ENCODE peak calls at places on chromosomes 4 and X, in five cellular contexts. One of them, this sample, is unnamed.

GRCh38 chr4:170015285-170015684 is 10.9 kb downstream of the MFAP3L start:
- DNase-seq in GM12891: no peak
- DNase-seq in esophagus squamous epithelium: no peak
- DNase-seq in lower leg skin: no peak
- DNase-seq in suprapubic skin: no peak
- DNase-seq in this sample: no peak

GRCh38 chr4:169102011-169102410 is 92.0 kb upstream of the CBR4 start:
- DNase-seq in GM12891: no peak
- DNase-seq in esophagus squamous epithelium: no peak
- DNase-seq in lower leg skin: no peak
- DNase-seq in suprapubic skin: no peak
- DNase-seq in this sample: no peak

GRCh38 chrX:1462110-1462509 is 9.4 kb upstream of the ASMTL start:
- DNase-seq in GM12891: no peak
- DNase-seq in esophagus squamous epithelium: no peak
- DNase-seq in lower leg skin: no peak
- DNase-seq in suprapubic skin: no peak
- DNase-seq in this sample: no peak

GRCh38 chrX:115602308-115602707 is 41.3 kb downstream of the PLS3 start:
- DNase-seq in GM12891: no peak
- DNase-seq in esophagus squamous epithelium: no peak
- DNase-seq in lower leg skin: no peak
- DNase-seq in suprapubic skin: no peak
- DNase-seq in this sample: no peak

GRCh38 chrX:43589735-43590515 is 66.2 kb upstream of the MAOA start:
- DNase-seq in GM12891: no peak
- DNase-seq in esophagus squamous epithelium: no peak
- DNase-seq in lower leg skin: no peak
- DNase-seq in suprapubic skin: no peak
- DNase-seq in this sample: no peak

GRCh38 chrX:7170903-7171302 is 22.9 kb upstream of the PUDP start:
- DNase-seq in GM12891: no peak
- DNase-seq in esophagus squamous epithelium: no peak
- DNase-seq in lower leg skin: no peak
- DNase-seq in suprapubic skin: no peak
- DNase-seq in this sample: no peak

GRCh38 chr4:41365726-41366125 is 109.0 kb downstream of the UCHL1 start:
- DNase-seq in GM12891: no peak
- DNase-seq in esophagus squamous epithelium: no peak
- DNase-seq in lower leg skin: no peak
- DNase-seq in suprapubic skin: no peak
- DNase-seq in this sample: no peak

GRCh38 chr4:148445903-148446261 is 3.7 kb upstream of the NR3C2 start:
- DNase-seq in GM12891: no peak
- DNase-seq in esophagus squamous epithelium: no peak
- DNase-seq in lower leg skin: no peak
- DNase-seq in suprapubic skin: no peak
- DNase-seq in this sample: no peak

GRCh38 chrX:153474718-153475117 is 4.3 kb upstream of the HAUS7 start:
- DNase-seq in GM12891: no peak
- DNase-seq in esophagus squamous epithelium: no peak
- DNase-seq in lower leg skin: no peak
- DNase-seq in suprapubic skin: no peak
- DNase-seq in this sample: no peak

GRCh38 chr4:147479817-147480216 is 1.1 kb upstream of the EDNRA start:
- DNase-seq in GM12891: no peak
- DNase-seq in esophagus squamous epithelium: no peak
- DNase-seq in lower leg skin: no peak
- DNase-seq in suprapubic skin: no peak
- DNase-seq in this sample: peak

GRCh38 chr4:88441696-88442095 is 15.2 kb upstream of the HERC5 start:
- DNase-seq in GM12891: no peak
- DNase-seq in esophagus squamous epithelium: no peak
- DNase-seq in lower leg skin: no peak
- DNase-seq in suprapubic skin: no peak
- DNase-seq in this sample: no peak

GRCh38 chr4:171629737-171630136 is 183.5 kb upstream of the GALNTL6 start:
- DNase-seq in GM12891: no peak
- DNase-seq in esophagus squamous epithelium: no peak
- DNase-seq in lower leg skin: no peak
- DNase-seq in suprapubic skin: no peak
- DNase-seq in this sample: no peak

GRCh38 chr4:98577956-98578355 is 80.5 kb downstream of the TSPAN5 start:
- DNase-seq in GM12891: no peak
- DNase-seq in esophagus squamous epithelium: no peak
- DNase-seq in lower leg skin: no peak
- DNase-seq in suprapubic skin: no peak
- DNase-seq in this sample: no peak

GRCh38 chr4:158802914-158803313 is 34.1 kb downstream of the FNIP2 start:
- DNase-seq in GM12891: no peak
- DNase-seq in esophagus squamous epithelium: no peak
- DNase-seq in lower leg skin: no peak
- DNase-seq in suprapubic skin: no peak
- DNase-seq in this sample: no peak

GRCh38 chr4:147640331-147640730 is 23.1 kb downstream of the TMEM184C start:
- DNase-seq in GM12891: no peak
- DNase-seq in esophagus squamous epithelium: no peak
- DNase-seq in lower leg skin: no peak
- DNase-seq in suprapubic skin: no peak
- DNase-seq in this sample: no peak

GRCh38 chr4:8030121-8030781 is 90.6 kb upstream of the AFAP1 start:
- DNase-seq in GM12891: no peak
- DNase-seq in esophagus squamous epithelium: no peak
- DNase-seq in lower leg skin: no peak
- DNase-seq in suprapubic skin: no peak
- DNase-seq in this sample: no peak

GRCh38 chr4:183504930-183505555 is at the start of gene ING2:
- DNase-seq in GM12891: peak
- DNase-seq in esophagus squamous epithelium: peak
- DNase-seq in lower leg skin: peak
- DNase-seq in suprapubic skin: peak
- DNase-seq in this sample: no peak
- TF ChIP-seq POLR2A in GM12891: no peak
- TF ChIP-seq POLR2A in esophagus squamous epithelium: no peak
- TF ChIP-seq POLR2A in lower leg skin: no peak
- TF ChIP-seq POLR2A in suprapubic skin: no peak
- TF ChIP-seq POLR2A in this sample: no peak

DNA sequence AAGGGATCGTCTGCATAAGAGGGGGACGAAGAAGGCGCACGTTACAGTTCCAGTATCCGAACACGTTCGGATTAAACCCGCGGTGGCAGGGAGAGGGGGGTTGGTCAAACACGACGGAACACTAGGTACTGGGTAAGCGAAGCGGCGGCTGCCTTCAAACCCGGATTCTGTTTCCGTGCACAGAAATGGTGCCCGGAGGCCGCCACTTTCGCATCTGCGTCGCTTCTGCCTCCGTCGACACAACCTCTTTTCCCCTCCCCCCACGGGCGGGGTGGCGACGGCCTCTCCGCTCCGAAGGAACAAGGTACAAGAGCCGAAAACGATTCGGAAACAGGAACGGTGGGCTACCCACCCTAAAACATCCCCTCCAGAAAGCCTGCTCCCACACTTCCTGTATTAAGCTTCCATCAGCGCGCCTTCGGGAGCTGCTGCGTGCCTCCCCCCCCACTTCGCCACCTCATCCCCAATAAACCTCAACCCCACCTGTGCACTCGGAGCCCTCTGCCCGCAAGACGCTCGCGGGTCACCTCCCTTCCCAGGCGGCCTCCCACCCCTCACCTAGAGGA is 667 bp downstream of the G3BP2 start:
- DNase-seq in GM12891: peak
- DNase-seq in esophagus squamous epithelium: peak
- DNase-seq in lower leg skin: peak
- DNase-seq in suprapubic skin: peak
- DNase-seq in this sample: peak
- TF ChIP-seq POLR2A in GM12891: no peak
- TF ChIP-seq POLR2A in esophagus squamous epithelium: no peak
- TF ChIP-seq POLR2A in lower leg skin: no peak
- TF ChIP-seq POLR2A in suprapubic skin: no peak
- TF ChIP-seq POLR2A in this sample: no peak

GRCh38 chr4:118354913-118355312 is 2.1 kb upstream of the PRSS12 start:
- DNase-seq in GM12891: no peak
- DNase-seq in esophagus squamous epithelium: no peak
- DNase-seq in lower leg skin: no peak
- DNase-seq in suprapubic skin: no peak
- DNase-seq in this sample: no peak

GRCh38 chr4:118350961-118351360 is 1.8 kb downstream of the PRSS12 start:
- DNase-seq in GM12891: no peak
- DNase-seq in esophagus squamous epithelium: no peak
- DNase-seq in lower leg skin: no peak
- DNase-seq in suprapubic skin: no peak
- DNase-seq in this sample: no peak

GRCh38 chr4:118353452-118353851 is 649 bp upstream of the PRSS12 start:
- DNase-seq in GM12891: no peak
- DNase-seq in esophagus squamous epithelium: no peak
- DNase-seq in lower leg skin: no peak
- DNase-seq in suprapubic skin: no peak
- DNase-seq in this sample: no peak

GRCh38 chr4:118352843-118353373 is at the start of gene PRSS12:
- DNase-seq in GM12891: peak
- DNase-seq in esophagus squamous epithelium: no peak
- DNase-seq in lower leg skin: peak
- DNase-seq in suprapubic skin: peak
- DNase-seq in this sample: peak

DNA sequence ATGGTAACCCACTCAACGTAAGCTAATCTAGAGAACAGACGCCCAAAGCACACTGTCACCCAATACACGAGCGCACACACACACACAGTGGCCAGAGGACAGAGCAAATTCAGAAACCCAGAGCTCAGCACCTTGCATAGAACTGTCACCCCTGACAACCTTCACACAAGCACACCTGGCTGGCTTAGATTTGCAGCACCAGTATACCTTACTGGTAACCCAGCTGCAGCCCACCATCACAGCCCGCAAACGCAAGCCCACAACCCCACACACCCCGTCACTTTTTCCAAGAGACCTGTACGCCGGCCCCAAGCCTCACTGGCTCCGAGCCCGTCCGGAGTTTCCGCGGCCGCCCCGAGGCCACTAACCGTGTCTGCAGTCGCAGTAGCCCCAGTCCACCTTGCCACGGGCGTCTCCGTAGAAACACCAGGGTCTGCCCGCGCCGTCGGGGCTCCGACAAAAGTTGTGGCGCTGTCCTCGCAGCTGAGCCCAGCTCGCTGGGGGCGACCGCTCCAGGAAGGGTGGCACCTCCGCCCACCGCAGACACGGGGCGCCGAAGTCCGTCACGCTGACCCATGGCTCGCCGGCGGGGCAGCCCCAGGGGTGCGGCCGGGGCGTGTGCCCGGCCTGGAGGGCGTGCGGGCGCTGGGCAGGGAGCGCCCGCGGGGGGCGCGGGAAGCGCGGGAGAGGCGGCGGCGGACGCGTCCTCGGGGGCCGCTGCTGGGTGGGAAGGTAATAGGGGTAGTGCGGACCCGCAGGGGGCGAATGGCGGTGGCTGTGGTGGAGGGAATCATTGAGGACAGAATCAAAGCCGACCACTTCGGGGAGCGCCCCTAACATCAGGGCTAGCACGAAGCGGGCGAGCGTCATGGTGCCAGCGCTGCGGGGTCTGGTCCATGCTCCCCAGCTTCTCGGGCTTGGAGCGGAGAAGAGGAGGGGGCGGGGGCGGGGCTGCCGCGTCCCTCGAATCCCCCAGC is 664 bp downstream of the PRSS12 start:
- DNase-seq in GM12891: peak
- DNase-seq in esophagus squamous epithelium: no peak
- DNase-seq in lower leg skin: peak
- DNase-seq in suprapubic skin: peak
- DNase-seq in this sample: peak
- TF ChIP-seq POLR2A in GM12891: no peak
- TF ChIP-seq POLR2A in esophagus squamous epithelium: no peak
- TF ChIP-seq POLR2A in lower leg skin: no peak
- TF ChIP-seq POLR2A in suprapubic skin: no peak
- TF ChIP-seq POLR2A in this sample: no peak

DNA sequence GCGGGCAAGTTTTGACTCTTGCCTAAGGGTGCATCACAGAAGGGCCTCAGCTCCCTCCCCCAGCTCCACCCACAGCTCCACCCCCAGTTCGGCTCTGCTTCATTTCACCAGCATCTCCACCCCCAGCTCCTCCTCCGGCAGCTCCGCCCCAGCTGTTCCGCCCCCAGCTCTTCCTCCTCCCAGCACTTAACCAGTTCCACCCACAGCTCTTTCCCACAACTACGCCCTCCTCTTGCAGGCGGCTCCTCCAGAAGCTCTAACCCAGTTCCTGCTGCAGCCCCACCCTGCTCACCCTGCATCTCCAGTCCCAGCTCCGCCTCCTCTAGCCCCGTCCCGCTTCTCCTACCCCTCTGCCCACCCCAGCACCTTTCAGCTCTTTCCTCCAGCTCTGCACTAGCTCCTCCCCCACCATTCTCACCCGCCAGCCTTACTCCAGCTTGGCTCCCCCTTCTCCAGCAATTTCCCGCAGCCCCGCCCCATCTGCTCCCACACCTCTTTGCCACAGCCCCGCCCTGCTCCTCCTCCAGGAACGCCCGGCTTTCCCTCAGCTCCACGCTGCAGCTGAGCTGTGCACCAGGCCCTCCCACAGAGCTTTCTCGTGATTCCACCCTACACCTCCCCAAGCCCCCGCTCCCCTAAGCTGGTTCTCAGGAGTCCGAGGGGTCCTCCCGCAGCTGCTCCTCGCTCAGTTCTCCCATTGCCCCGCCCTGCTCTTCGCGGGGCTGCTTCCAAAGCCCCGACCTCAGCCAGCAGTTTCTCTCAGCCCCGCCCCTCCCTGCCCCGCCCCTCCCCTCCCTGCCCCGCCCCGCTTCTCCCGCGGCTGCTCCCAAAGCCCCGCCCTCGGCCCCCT is 1.3 kb upstream of the EOLA1 start:
- DNase-seq in GM12891: peak
- DNase-seq in esophagus squamous epithelium: peak
- DNase-seq in lower leg skin: peak
- DNase-seq in suprapubic skin: peak
- DNase-seq in this sample: peak
- TF ChIP-seq POLR2A in GM12891: no peak
- TF ChIP-seq POLR2A in esophagus squamous epithelium: no peak
- TF ChIP-seq POLR2A in lower leg skin: no peak
- TF ChIP-seq POLR2A in suprapubic skin: no peak
- TF ChIP-seq POLR2A in this sample: no peak

GRCh38 chr4:138788857-138789256 is 226.7 kb upstream of the NOCT start:
- DNase-seq in GM12891: no peak
- DNase-seq in esophagus squamous epithelium: no peak
- DNase-seq in lower leg skin: no peak
- DNase-seq in suprapubic skin: no peak
- DNase-seq in this sample: no peak
- TF ChIP-seq POLR2A in GM12891: no peak
- TF ChIP-seq POLR2A in esophagus squamous epithelium: no peak
- TF ChIP-seq POLR2A in lower leg skin: no peak
- TF ChIP-seq POLR2A in suprapubic skin: no peak
- TF ChIP-seq POLR2A in this sample: no peak